ENCODE peak calls at places on chromosome 22, in ten cellular contexts. C is body of pancreas, Q is ovary, J is K562, H is Peyer's patch, L is breast epithelium, E is A549, Z is uterus, M is transverse colon, V is HCT116. T is an unnamed sample.

GRCh38 chr22:27810566-27810965 is 9.0 kb upstream of the MN1 start:
- DNase-seq in C (peak; percentile 71), Q (peak; percentile 91), J (no peak), H (no peak), L (peak; percentile 40), E (no peak), Z (peak; percentile 83), M (peak; percentile 47), V (no peak), T (peak; percentile 84)

GRCh38 chr22:46569055-46569847 is 31.8 kb upstream of the CELSR1 start:
- DNase-seq in C (no peak), Q (no peak), J (no peak), H (no peak), L (no peak), E (no peak), Z (no peak), M (no peak), V (no peak), T (no peak)

GRCh38 chr22:33539902-33540751 is 380.1 kb downstream of the LARGE1 start:
- DNase-seq in C (peak; percentile 92), Q (peak; percentile 77), J (no peak), H (no peak), L (peak; percentile 69), E (peak; percentile 58), Z (peak; percentile 60), M (peak; percentile 73), V (no peak), T (peak; percentile 43)

GRCh38 chr22:25741692-25742626 is at the start of gene MYO18B:
- DNase-seq in C (no peak), Q (no peak), J (peak; percentile 89), H (no peak), L (no peak), E (no peak), Z (no peak), M (no peak), V (no peak), T (no peak)

GRCh38 chr22:18110944-18111758 is 542 bp downstream of the TUBA8 start:
- DNase-seq in C (no peak), Q (no peak), J (no peak), H (no peak), L (no peak), E (no peak), Z (no peak), M (no peak), V (no peak), T (no peak)

GRCh38 chr22:23574877-23575276 is 5.2 kb downstream of the IGLL1 start:
- DNase-seq in C (no peak), Q (no peak), J (no peak), H (no peak), L (no peak), E (no peak), Z (no peak), M (no peak), V (no peak), T (no peak)

GRCh38 chr22:36934940-36935610 is 21.6 kb downstream of the CSF2RB start:
- DNase-seq in C (no peak), Q (no peak), J (no peak), H (no peak), L (no peak), E (no peak), Z (no peak), M (no peak), V (no peak), T (peak; percentile 39)

GRCh38 chr22:30266445-30267381 is at the start of gene OSM:
- DNase-seq in C (no peak), Q (no peak), J (no peak), H (peak; percentile 82), L (no peak), E (no peak), Z (no peak), M (peak; percentile 74), V (no peak), T (peak; percentile 89)

GRCh38 chr22:26259510-26259909 is 90.2 kb downstream of the SEZ6L start:
- DNase-seq in C (no peak), Q (no peak), J (peak; percentile 11), H (no peak), L (no peak), E (no peak), Z (no peak), M (no peak), V (peak; percentile 0), T (no peak)

GRCh38 chr22:46352691-46353386 is 17.3 kb downstream of the TRMU start:
- DNase-seq in C (peak; percentile 96), Q (no peak), J (no peak), H (no peak), L (no peak), E (peak; percentile 32), Z (no peak), M (peak; percentile 6), V (no peak), T (peak; percentile 66)

GRCh38 chr22:32043391-32043790 is 330 bp downstream of the SLC5A1 start:
- DNase-seq in C (no peak), Q (no peak), J (no peak), H (no peak), L (no peak), E (no peak), Z (no peak), M (no peak), V (no peak), T (no peak)

GRCh38 chr22:32042924-32043323 is at the start of gene SLC5A1:
- DNase-seq in C (peak; percentile 83), Q (no peak), J (no peak), H (no peak), L (peak; percentile 78), E (no peak), Z (no peak), M (peak; percentile 91), V (no peak), T (peak; percentile 53)

GRCh38 chr22:32048069-32048468 is 5.0 kb downstream of the SLC5A1 start:
- DNase-seq in C (no peak), Q (no peak), J (no peak), H (no peak), L (no peak), E (no peak), Z (no peak), M (no peak), V (no peak), T (no peak)

GRCh38 chr22:32044913-32045312 is 1.9 kb downstream of the SLC5A1 start:
- DNase-seq in C (peak; percentile 26), Q (no peak), J (no peak), H (no peak), L (peak; percentile 27), E (no peak), Z (no peak), M (peak; percentile 83), V (no peak), T (no peak)

DNA sequence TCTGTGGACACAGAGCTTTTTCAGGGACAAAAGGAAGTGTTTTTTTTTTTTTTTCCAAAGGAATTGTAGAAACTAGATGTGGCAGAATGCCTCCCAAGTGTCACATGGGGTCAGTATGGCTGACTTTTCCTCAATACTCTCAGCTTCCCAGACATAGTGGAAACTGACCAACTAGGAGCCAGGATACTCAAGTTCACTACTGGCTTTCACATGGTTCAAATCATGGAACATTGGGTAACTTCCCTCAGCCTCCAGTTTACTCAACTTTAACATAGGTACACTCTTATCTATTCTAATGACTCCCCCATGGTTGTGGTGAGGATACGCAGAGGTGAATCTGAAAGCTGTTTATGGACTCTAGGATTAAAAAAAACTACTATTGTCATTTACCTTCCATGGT is 1.4 kb downstream of the SLC5A1 start:
- DNase-seq in C (no peak), Q (no peak), J (no peak), H (no peak), L (no peak), E (no peak), Z (no peak), M (no peak), V (no peak), T (no peak)
- TF ChIP-seq CTCF in C (no peak), Q (no peak), J (no peak), H (no peak), L (no peak), E (no peak), Z (no peak), M (no peak), V (no peak), T (no peak)

DNA sequence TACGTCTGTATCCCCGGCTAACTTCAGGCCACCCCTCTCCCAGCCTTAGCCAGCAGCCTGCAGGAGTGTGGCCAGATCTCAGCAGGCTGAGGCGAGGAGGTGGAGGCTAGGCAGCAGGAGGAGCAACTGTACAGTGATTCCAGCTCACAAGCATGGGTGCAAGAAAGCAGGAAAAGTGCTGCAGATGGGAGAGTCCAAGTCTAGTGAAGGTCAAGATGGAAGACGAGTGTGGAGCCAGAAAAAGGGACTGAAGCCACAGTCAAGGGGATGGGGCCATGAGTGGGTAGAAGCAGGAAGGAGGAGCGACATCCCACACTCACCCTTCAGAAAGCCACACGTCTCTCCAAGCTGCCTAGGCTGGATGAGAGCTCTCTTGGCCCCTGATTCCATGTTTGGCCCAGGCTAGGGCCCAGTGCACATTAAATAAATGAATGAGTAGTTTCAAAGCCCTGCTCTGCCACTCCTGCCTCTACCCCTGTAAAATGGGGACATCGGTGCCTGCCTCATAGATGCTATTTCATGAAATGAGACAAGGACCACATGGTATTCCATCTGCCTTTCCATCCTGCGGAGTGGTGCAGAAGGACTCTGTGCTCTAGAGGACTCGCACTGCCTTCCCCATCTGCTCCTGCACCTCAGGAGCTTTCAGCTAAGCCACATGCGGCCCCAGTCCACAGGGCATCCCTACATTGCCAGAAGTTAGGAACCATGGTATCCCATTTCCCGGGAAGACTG is 2.9 kb downstream of the YDJC start:
- DNase-seq in C (no peak), Q (no peak), J (no peak), H (no peak), L (no peak), E (no peak), Z (no peak), M (no peak), V (no peak), T (no peak)
- TF ChIP-seq POLR2A in C (no peak), Q (no peak), J (no peak), H (no peak), L (no peak), E (no peak), Z (no peak), M (no peak), V (peak; percentile 58), T (no peak)

GRCh38 chr22:19495562-19496323 is 16.0 kb downstream of the CDC45 start:
- DNase-seq in C (no peak), Q (no peak), J (no peak), H (no peak), L (no peak), E (no peak), Z (no peak), M (no peak), V (no peak), T (no peak)
- TF ChIP-seq CTCF in C (no peak), Q (no peak), J (peak; percentile 36), H (no peak), L (no peak), E (no peak), Z (no peak), M (no peak), V (no peak), T (no peak)

DNA sequence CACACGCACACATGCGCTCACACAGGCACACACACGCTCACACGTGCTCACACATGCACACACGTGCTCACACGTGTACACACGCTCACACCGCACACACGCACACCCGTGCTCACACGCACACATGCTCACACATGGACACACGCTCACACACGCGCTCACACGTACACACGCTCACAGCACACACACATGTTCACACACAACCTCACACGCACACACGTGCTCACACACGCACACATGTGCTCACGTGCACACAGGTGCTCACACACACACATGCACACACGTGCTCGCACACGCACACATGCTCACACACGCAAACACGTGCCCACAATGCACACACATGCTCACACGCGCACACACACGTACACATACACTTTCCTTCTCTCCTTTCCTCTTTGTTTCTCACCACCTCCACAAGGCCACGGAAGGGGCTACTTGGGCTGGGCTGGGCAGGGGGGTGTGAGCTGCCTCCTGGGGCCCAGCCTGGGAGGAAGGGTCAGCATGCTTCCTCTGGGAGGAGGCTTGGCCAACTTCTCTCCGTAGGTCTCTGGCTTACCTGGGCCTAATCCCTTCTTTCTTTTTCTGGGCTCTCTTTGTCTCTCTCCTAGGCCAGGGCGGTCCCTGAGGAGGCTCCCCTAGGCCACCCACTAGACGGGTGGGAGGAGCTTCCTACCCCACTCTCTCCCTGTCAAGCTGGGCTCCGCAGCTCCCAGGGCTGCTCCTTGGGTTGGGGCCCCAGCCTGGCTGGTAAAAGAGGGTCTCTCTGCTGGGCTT is 34.5 kb upstream of the PARVG start:
- DNase-seq in C (no peak), Q (no peak), J (no peak), H (no peak), L (no peak), E (no peak), Z (no peak), M (no peak), V (no peak), T (no peak)
- TF ChIP-seq POLR2A in C (no peak), Q (no peak), J (no peak), H (no peak), L (no peak), E (no peak), Z (no peak), M (no peak), V (no peak), T (no peak)

T was measured in upper lobe of left lung.